ENCODE peak calls at places on chromosomes 11 and 22, in four cellular contexts. F, D, J and N are unnamed samples.

GRCh38 chr11:32092581-32093170 is 1.8 kb downstream of the RCN1 start:
- DNase-seq in F (peak), D (no peak), J (no peak), N (no peak)

GRCh38 chr11:120147950-120148270 is 10.0 kb upstream of the TRIM29 start:
- DNase-seq in F (no peak), D (no peak), J (no peak), N (no peak)

GRCh38 chr11:76257040-76257730 is 50.9 kb upstream of the WNT11 start:
- DNase-seq in F (no peak), D (no peak), J (no peak), N (no peak)

GRCh38 chr11:85021066-85021465 is 606.1 kb downstream of the DLG2 start:
- DNase-seq in F (no peak), D (no peak), J (no peak), N (no peak)

GRCh38 chr11:35632301-35632700 is 14.0 kb downstream of the FJX1 start:
- DNase-seq in F (no peak), D (no peak), J (peak), N (no peak)

GRCh38 chr11:15863411-15863810 is 492.9 kb downstream of the SOX6 start:
- DNase-seq in F (no peak), D (no peak), J (no peak), N (no peak)

GRCh38 chr11:9060700-9061111 is 30.7 kb downstream of the SCUBE2 start:
- DNase-seq in F (peak), D (no peak), J (no peak), N (no peak)

GRCh38 chr22:32353292-32353691 is 4.4 kb upstream of the RFPL3 start:
- DNase-seq in F (no peak), D (no peak), J (no peak), N (no peak)

GRCh38 chr22:45263790-45264269 is 20.9 kb upstream of the UPK3A start:
- DNase-seq in F (peak), D (peak), J (peak), N (peak)

GRCh38 chr22:46122511-46122971 is 27.8 kb upstream of the PPARA start:
- DNase-seq in F (peak), D (no peak), J (no peak), N (peak)

GRCh38 chr11:72776844-72777754 is 16.7 kb downstream of the STARD10 start:
- DNase-seq in F (no peak), D (no peak), J (no peak), N (no peak)

GRCh38 chr11:102761646-102762238 is 18.7 kb downstream of the MMP10 start:
- DNase-seq in F (no peak), D (no peak), J (peak), N (no peak)

GRCh38 chr22:48950151-48950915 is 877.3 kb downstream of the BRD1 start:
- DNase-seq in F (no peak), D (no peak), J (no peak), N (no peak)

GRCh38 chr22:46357186-46357500 is 21.6 kb downstream of the TRMU start:
- DNase-seq in F (no peak), D (no peak), J (no peak), N (no peak)

GRCh38 chr22:29302681-29303465 is 3.6 kb upstream of the GAS2L1 start:
- DNase-seq in F (no peak), D (no peak), J (no peak), N (no peak)

GRCh38 chr11:496834-497564 is 10.0 kb downstream of the RNH1 start:
- DNase-seq in F (no peak), D (no peak), J (no peak), N (no peak)

GRCh38 chr11:2789791-2790580 is 90.2 kb upstream of the KCNQ1OT1 start:
- DNase-seq in F (no peak), D (no peak), J (no peak), N (no peak)